ENCODE peak calls at places on chromosomes 12 and 14, in five cellular contexts. F is A549, O is neuronal stem cell, Y is cardiac muscle cell, X is lung. Z is an unnamed sample.
A peak's percentile ranks its signal among the peaks of the same experiment; 100 is the strongest.

GRCh38 chr14:104353921-104354701 is 215.7 kb downstream of the KIF26A start:
- DNase-seq in Y (no peak), F (no peak), X (no peak), O (no peak), Z (no peak)

GRCh38 chr12:46472893-46473633 is 100.5 kb upstream of the SLC38A2 start:
- DNase-seq in X (no peak), Y (peak; percentile 86), O (no peak), F (peak; percentile 62), Z (no peak)

GRCh38 chr12:110636516-110636915 is 22.6 kb downstream of the TCTN1 start:
- DNase-seq in O (no peak), X (no peak), F (no peak), Y (no peak), Z (no peak)

GRCh38 chr12:64389154-64389553 is 1.4 kb downstream of the C12orf56 start:
- DNase-seq in F (no peak), X (no peak), Y (no peak), O (no peak), Z (no peak)

GRCh38 chr12:46483572-46484395 is 111.2 kb upstream of the SLC38A2 start:
- DNase-seq in X (no peak), Y (peak; percentile 65), F (peak; percentile 47), O (no peak), Z (no peak)

GRCh38 chr12:19462441-19462840 is 23.1 kb downstream of the AEBP2 start:
- DNase-seq in X (no peak), Y (peak; percentile 49), O (no peak), F (no peak), Z (no peak)

GRCh38 chr12:4393211-4393610 is 13.7 kb upstream of the FGF23 start:
- DNase-seq in F (no peak), X (no peak), O (no peak), Y (no peak), Z (no peak)

GRCh38 chr12:102478416-102479098 is 1.8 kb downstream of the IGF1 start:
- DNase-seq in X (no peak), F (no peak), Y (no peak), O (peak; percentile 20), Z (peak; percentile 4)

GRCh38 chr12:123269395-123269892 is 2.2 kb downstream of the CDK2AP1 start:
- DNase-seq in X (no peak), Y (peak; percentile 85), F (no peak), O (peak; percentile 82), Z (no peak)

GRCh38 chr12:61823102-61823501 is 437.1 kb upstream of the USP15 start:
- DNase-seq in Y (no peak), F (no peak), O (no peak), X (no peak), Z (no peak)

GRCh38 chr14:51478241-51478640 is 173.5 kb upstream of the FRMD6 start:
- DNase-seq in O (no peak), F (no peak), Y (no peak), X (no peak), Z (no peak)

GRCh38 chr12:22474970-22475720 is 69.2 kb downstream of the C2CD5 start:
- DNase-seq in Y (no peak), F (peak; percentile 9), X (no peak), O (no peak), Z (no peak)

GRCh38 chr14:24052656-24053547 is 1.1 kb downstream of the CARMIL3 start:
- DNase-seq in F (no peak), O (no peak), X (no peak), Y (no peak), Z (no peak)

GRCh38 chr12:42270596-42270995 is 32.5 kb upstream of the YAF2 start:
- DNase-seq in F (no peak), O (no peak), Y (no peak), X (no peak), Z (no peak)

GRCh38 chr12:97552410-97553050 is 89.9 kb downstream of the RMST start:
- DNase-seq in Y (no peak), O (no peak), F (no peak), X (no peak), Z (peak; percentile 19)

GRCh38 chr12:70885952-70886351 is 34.6 kb downstream of the PTPRR start:
- DNase-seq in F (no peak), O (no peak), Y (peak; percentile 15), X (no peak), Z (no peak)

GRCh38 chr12:11765421-11765816 is 115.9 kb downstream of the ETV6 start:
- DNase-seq in Y (peak; percentile 38), X (no peak), F (no peak), O (no peak), Z (no peak)

GRCh38 chr14:85909581-85909980 is 379.6 kb downstream of the FLRT2 start:
- DNase-seq in Y (no peak), X (no peak), O (no peak), F (no peak), Z (no peak)

GRCh38 chr14:60561845-60562746 is 53.1 kb downstream of the SIX6 start:
- DNase-seq in F (peak; percentile 81), X (no peak), Y (peak; percentile 81), O (peak; percentile 69), Z (peak; percentile 61)

GRCh38 chr14:92792885-92793284 is 1.2 kb upstream of the GOLGA5 start:
- DNase-seq in O (no peak), F (peak; percentile 30), X (no peak), Y (peak; percentile 28), Z (no peak)

GRCh38 chr12:56884421-56884820 is 49.8 kb downstream of the SDR9C7 start:
- DNase-seq in Y (no peak), F (no peak), O (no peak), X (no peak), Z (peak; percentile 58)

GRCh38 chr14:72855913-72856312 is 38.0 kb downstream of the DPF3 start:
- DNase-seq in O (no peak), F (no peak), Y (no peak), X (no peak), Z (peak; percentile 28)

GRCh38 chr12:18965210-18965609 is 164.3 kb upstream of the PLEKHA5 start:
- DNase-seq in Y (no peak), X (no peak), O (no peak), F (no peak), Z (no peak)

GRCh38 chr14:50763386-50764007 is 67.5 kb downstream of the NIN start:
- DNase-seq in X (no peak), O (no peak), Y (peak; percentile 24), F (peak; percentile 63), Z (no peak)

GRCh38 chr12:91890742-91891141 is 254.9 kb downstream of the BTG1 start:
- DNase-seq in F (peak; percentile 7), Y (peak; percentile 19), O (no peak), X (no peak), Z (no peak)

GRCh38 chr12:128661216-128661550 is 162.6 kb downstream of the SLC15A4 start:
- DNase-seq in O (no peak), Y (no peak), X (no peak), F (no peak), Z (no peak)

GRCh38 chr12:6698352-6699046 is 2.1 kb downstream of the PIANP start:
- DNase-seq in O (no peak), Y (no peak), X (no peak), F (no peak), Z (no peak)

GRCh38 chr12:13962699-13963098 is 18.7 kb downstream of the GRIN2B start:
- DNase-seq in Y (no peak), X (no peak), F (peak; percentile 59), O (no peak), Z (no peak)

GRCh38 chr12:92597997-92598396 is 104.8 kb upstream of the PLEKHG7 start:
- DNase-seq in O (no peak), Y (no peak), F (peak; percentile 38), X (no peak), Z (peak; percentile 85)

GRCh38 chr12:96241484-96242256 is 47.5 kb downstream of the ELK3 start:
- DNase-seq in F (peak; percentile 31), Y (peak; percentile 62), X (no peak), O (no peak), Z (no peak)

GRCh38 chr14:101628471-101628966 is 67.2 kb downstream of the DIO3 start:
- DNase-seq in F (peak; percentile 84), Y (peak; percentile 76), O (peak; percentile 69), X (peak; percentile 67), Z (peak; percentile 39)

GRCh38 chr12:117113231-117113630 is 14.0 kb upstream of the TESC start:
- DNase-seq in Y (no peak), F (no peak), X (no peak), O (no peak), Z (no peak)

GRCh38 chr12:18158774-18159557 is 69.0 kb upstream of the RERGL start:
- DNase-seq in X (no peak), O (no peak), F (peak; percentile 50), Y (peak; percentile 34), Z (peak; percentile 29)

DNA sequence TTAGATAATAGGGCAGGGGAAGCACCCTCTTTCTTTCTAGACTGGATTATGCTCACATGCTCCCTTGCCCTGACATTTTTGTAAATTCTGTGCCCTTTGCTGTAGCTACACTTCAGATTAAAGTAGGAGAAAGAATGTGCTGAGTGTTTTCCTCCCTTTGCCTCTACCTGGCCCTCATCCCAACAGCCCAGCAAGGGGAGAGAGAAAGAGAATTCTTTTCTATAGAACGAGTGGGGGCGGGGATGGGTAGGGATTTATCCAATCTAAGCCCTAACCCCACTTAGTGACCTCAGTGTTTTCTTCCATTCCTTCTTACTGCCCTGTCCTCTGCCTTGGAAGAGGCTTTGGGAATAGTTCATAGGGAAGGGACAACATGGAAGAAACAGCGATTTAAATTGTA is 13.5 kb downstream of the GPR84 start:
- DNase-seq in X (peak; percentile 50), Y (peak; percentile 40), O (peak; percentile 42), F (no peak), Z (no peak)
- H3K4me1 ChIP-seq in X (peaks cover 9% of the 10 kb centered on the region), Y (peaks cover 38% of the 10 kb centered on the region), O (peaks cover 51% of the 10 kb centered on the region), F (peaks cover 12% of the 10 kb centered on the region), Z (no peaks in the 10 kb centered on the region)

DNA sequence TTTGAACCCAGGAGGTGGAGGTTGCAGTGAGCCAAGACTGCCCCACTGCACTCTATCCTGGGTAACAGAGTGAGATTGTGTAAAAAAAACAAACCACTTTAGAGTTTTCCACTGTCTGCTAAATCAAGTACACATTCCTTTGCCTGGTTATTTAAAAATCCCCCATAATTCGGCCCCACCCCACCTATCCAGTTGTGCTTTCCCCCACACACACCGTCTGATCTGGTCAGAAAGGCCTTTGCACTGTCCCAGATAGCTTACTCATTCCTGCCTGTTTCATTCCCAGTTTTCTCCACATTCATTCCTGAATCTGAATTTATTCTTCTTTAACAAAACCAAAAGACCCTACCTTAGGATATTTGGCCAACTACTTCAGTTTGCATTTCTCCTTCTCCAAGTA is 29.5 kb downstream of the NINJ2 start:
- DNase-seq in F (no peak), Y (no peak), O (no peak), X (no peak), Z (no peak)
- H3K27ac ChIP-seq in F (peak overlapping the region; percentile 96), Y (no peak overlapping the region), O (no peak overlapping the region), X (peak overlapping the region; percentile 68), Z (no peak overlapping the region)

GRCh38 chr12:1474567-1475153 is 119.7 kb downstream of the FBXL14 start:
- DNase-seq in F (no peak), X (no peak), Y (peak; percentile 86), O (peak; percentile 48), Z (peak; percentile 55)
- H3K4me1 ChIP-seq in F (peaks cover 22% of the 10 kb centered on the region), X (peaks cover 6% of the 10 kb centered on the region), Y (peaks cover 61% of the 10 kb centered on the region), O (peaks cover 19% of the 10 kb centered on the region), Z (peaks cover 39% of the 10 kb centered on the region)

DNA sequence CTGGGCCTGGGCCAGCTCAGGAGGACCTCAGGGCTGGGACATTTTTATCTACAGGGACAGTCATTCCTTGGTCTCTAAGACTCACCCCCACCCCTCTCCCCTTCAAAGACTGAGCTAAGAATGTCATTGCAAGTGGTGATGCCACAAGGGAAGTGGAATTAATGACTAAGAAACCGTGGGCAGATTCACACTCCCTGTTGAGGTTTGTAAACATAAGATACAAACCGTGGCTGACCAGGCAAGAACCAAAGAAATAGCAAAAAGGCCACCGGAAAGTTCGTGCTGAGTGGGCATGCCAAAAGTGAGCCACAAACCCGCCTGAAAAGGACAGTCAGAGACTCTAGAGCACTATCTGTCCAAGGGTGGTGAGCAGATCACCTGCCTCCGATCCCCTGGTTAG is 25.7 kb downstream of the NUAK1 start:
- DNase-seq in F (no peak), X (no peak), O (no peak), Y (peak; percentile 49), Z (peak; percentile 47)
- H3K27ac ChIP-seq in F (peak overlapping the region; percentile 99), X (peak overlapping the region; percentile 71), O (no peak overlapping the region), Y (no peak overlapping the region), Z (peak overlapping the region; percentile 65)